ENCODE peak calls at places on chromosome 20, in nine cellular contexts. J is posterior cingulate gyrus; Q is HEK293T; G is stromal cell of bone marrow; S is stimulated activated CD4-positive, alpha-beta T cell treated with anti-CD3 and anti-CD28 coated beads, Interleukin-2, amount 100 ng/mL, for 24 hours; F is GM12864; I is COR-L47; H is nephron progenitor cell; O is NCI-H2029. L is an unnamed sample.

GRCh38 chr20:56875052-56875663 is 246.1 kb downstream of the TFAP2C start:
- DNase-seq in J (no peak), Q (no peak), G (peak; percentile 4), S (no peak), F (no peak), I (no peak), H (no peak), O (no peak), L (no peak)

GRCh38 chr20:44468044-44468782 is 7.5 kb upstream of the TTPAL start:
- DNase-seq in J (no peak), Q (no peak), G (no peak), S (no peak), F (no peak), I (no peak), H (no peak), O (no peak), L (no peak)

GRCh38 chr20:47213960-47214359 is 142.5 kb downstream of the ZMYND8 start:
- DNase-seq in J (no peak), Q (no peak), G (no peak), S (no peak), F (no peak), I (no peak), H (no peak), O (no peak), L (no peak)

GRCh38 chr20:58229198-58229802 is 847 bp upstream of the ANKRD60 start:
- DNase-seq in J (peak; percentile 41), Q (no peak), G (no peak), S (no peak), F (no peak), I (no peak), H (no peak), O (peak; percentile 8), L (no peak)

GRCh38 chr20:35710039-35710438 is 10.8 kb downstream of the ROMO1 start:
- DNase-seq in J (no peak), Q (no peak), G (no peak), S (no peak), F (no peak), I (no peak), H (no peak), O (no peak), L (no peak)

GRCh38 chr20:47269309-47270165 is 87.0 kb downstream of the ZMYND8 start:
- DNase-seq in J (no peak), Q (no peak), G (no peak), S (no peak), F (no peak), I (no peak), H (no peak), O (no peak), L (no peak)

GRCh38 chr20:64030371-64031134 is 5.4 kb upstream of the C20orf204 start:
- DNase-seq in J (no peak), Q (no peak), G (no peak), S (no peak), F (no peak), I (no peak), H (no peak), O (no peak), L (no peak)

GRCh38 chr20:11118802-11119380 is 445.1 kb upstream of the JAG1 start:
- DNase-seq in J (no peak), Q (no peak), G (no peak), S (no peak), F (no peak), I (no peak), H (no peak), O (no peak), L (no peak)

L was measured in cerebellum.